ENCODE peak calls at places on chromosome 6, in eight cellular contexts. A is germinal center; G is stimulated activated CD4-positive, alpha-beta T cell treated with anti-CD3 and anti-CD28 coated beads, Interleukin-1b, Interleukin-23, amount 100 ng/mL, for 4 hours; F is body of pancreas; T is skeletal muscle cell; Q is ureter; Z is AG09319; P is cardiac fibroblast. D is an unnamed sample.

GRCh38 chr6:125114248-125114858 is 39.2 kb upstream of the TPD52L1 start:
- DNase-seq in A (peak; percentile 10), G (peak; percentile 31), F (peak; percentile 66), T (no peak), Q (no peak), Z (no peak), P (peak; percentile 76), D (peak; percentile 40)

GRCh38 chr6:11317885-11318771 is 85.7 kb upstream of the NEDD9 start:
- DNase-seq in A (no peak), G (peak; percentile 71), F (no peak), T (peak; percentile 95), Q (peak; percentile 55), Z (peak; percentile 78), P (peak; percentile 94), D (peak; percentile 41)

GRCh38 chr6:56661298-56661697 is 18.6 kb upstream of the DST start:
- DNase-seq in A (no peak), G (no peak), F (no peak), T (no peak), Q (no peak), Z (no peak), P (no peak), D (no peak)

GRCh38 chr6:125888989-125889656 is 67.4 kb upstream of the HINT3 start:
- DNase-seq in A (peak; percentile 26), G (peak; percentile 7), F (peak; percentile 29), T (no peak), Q (no peak), Z (no peak), P (peak; percentile 62), D (peak; percentile 14)

GRCh38 chr6:54617730-54618129 is 228.8 kb upstream of the FAM83B start:
- DNase-seq in A (no peak), G (no peak), F (no peak), T (peak; percentile 56), Q (no peak), Z (peak; percentile 73), P (peak; percentile 75), D (no peak)

GRCh38 chr6:31587791-31588777 is 2.0 kb downstream of the LST1 start:
- DNase-seq in A (no peak), G (no peak), F (no peak), T (no peak), Q (no peak), Z (no peak), P (no peak), D (peak; percentile 44)

GRCh38 chr6:79605968-79606764 is 25.0 kb upstream of the SH3BGRL2 start:
- DNase-seq in A (no peak), G (no peak), F (no peak), T (no peak), Q (no peak), Z (no peak), P (no peak), D (no peak)

GRCh38 chr6:22612241-22612640 is 42.9 kb downstream of the HDGFL1 start:
- DNase-seq in A (no peak), G (no peak), F (no peak), T (no peak), Q (no peak), Z (no peak), P (peak; percentile 70), D (no peak)

GRCh38 chr6:101761124-101761601 is 367.7 kb downstream of the GRIK2 start:
- DNase-seq in A (no peak), G (no peak), F (no peak), T (peak; percentile 57), Q (no peak), Z (peak; percentile 71), P (peak; percentile 94), D (no peak)

D was measured in GM20000.